ENCODE peak calls at places on chromosomes 13 and 19, in seven cellular contexts. G, L, N, Y, Z, S and R are unnamed samples.

GRCh38 chr13:77042566-77043177 is 15.7 kb upstream of the FBXL3 start:
- DNase-seq in G (no peak), L (no peak), N (peak), Y (no peak), Z (no peak), S (no peak), R (no peak)

GRCh38 chr13:20609145-20609544 is 42.2 kb downstream of the IFT88 start:
- DNase-seq in G (no peak), L (peak), N (no peak), Y (peak), Z (no peak), S (no peak), R (peak)

GRCh38 chr13:99536023-99536422 is 34.8 kb downstream of the TM9SF2 start:
- DNase-seq in G (no peak), L (no peak), N (no peak), Y (no peak), Z (no peak), S (no peak), R (no peak)

GRCh38 chr13:33931397-33931987 is 113.5 kb downstream of the RFC3 start:
- DNase-seq in G (peak), L (peak), N (peak), Y (peak), Z (no peak), S (peak), R (peak)

GRCh38 chr13:41199526-41199925 is 5.2 kb upstream of the KBTBD7 start:
- DNase-seq in G (peak), L (no peak), N (peak), Y (no peak), Z (no peak), S (peak), R (no peak)

GRCh38 chr13:73109288-73109899 is 50.6 kb downstream of the KLF5 start:
- DNase-seq in G (no peak), L (no peak), N (no peak), Y (no peak), Z (no peak), S (no peak), R (no peak)

GRCh38 chr13:32894589-32895001 is 121.6 kb upstream of the KL start:
- DNase-seq in G (no peak), L (peak), N (peak), Y (peak), Z (no peak), S (peak), R (peak)

GRCh38 chr13:102901615-102902305 is 55.9 kb downstream of the ERCC5 start:
- DNase-seq in G (no peak), L (peak), N (no peak), Y (no peak), Z (no peak), S (no peak), R (peak)

GRCh38 chr13:79775830-79776229 is 294.9 kb downstream of the NDFIP2 start:
- DNase-seq in G (peak), L (peak), N (peak), Y (peak), Z (no peak), S (peak), R (peak)

GRCh38 chr19:40198272-40198990 is 7.2 kb downstream of the MAP3K10 start:
- DNase-seq in G (no peak), L (no peak), N (no peak), Y (no peak), Z (no peak), S (no peak), R (no peak)

GRCh38 chr13:102933076-102933922 is 87.5 kb downstream of the ERCC5 start:
- DNase-seq in G (no peak), L (no peak), N (no peak), Y (no peak), Z (no peak), S (no peak), R (no peak)

GRCh38 chr13:98751397-98752110 is 918 bp downstream of the SLC15A1 start:
- DNase-seq in G (no peak), L (peak), N (no peak), Y (peak), Z (no peak), S (no peak), R (peak)

GRCh38 chr13:91399189-91400093 is 1.0 kb downstream of the GPC5 start:
- DNase-seq in G (no peak), L (no peak), N (no peak), Y (no peak), Z (no peak), S (no peak), R (no peak)

GRCh38 chr19:29379257-29379986 is 146.4 kb upstream of the VSTM2B start:
- DNase-seq in G (no peak), L (no peak), N (no peak), Y (no peak), Z (no peak), S (no peak), R (no peak)

GRCh38 chr13:34340534-34340933 is 522.6 kb downstream of the RFC3 start:
- DNase-seq in G (no peak), L (peak), N (no peak), Y (peak), Z (no peak), S (no peak), R (no peak)

GRCh38 chr13:39516140-39516539 is 86.9 kb downstream of the LHFPL6 start:
- DNase-seq in G (no peak), L (no peak), N (no peak), Y (peak), Z (no peak), S (no peak), R (peak)

GRCh38 chr13:110287031-110287828 is 19.7 kb downstream of the COL4A1 start:
- DNase-seq in G (no peak), L (no peak), N (no peak), Y (peak), Z (no peak), S (no peak), R (peak)

GRCh38 chr13:39448831-39449230 is 154.2 kb downstream of the LHFPL6 start:
- DNase-seq in G (no peak), L (no peak), N (no peak), Y (no peak), Z (no peak), S (no peak), R (no peak)

GRCh38 chr19:33396701-33397535 is 23.4 kb downstream of the CEBPG start:
- DNase-seq in G (no peak), L (no peak), N (no peak), Y (peak), Z (peak), S (no peak), R (no peak)

GRCh38 chr13:74329978-74330377 is 195.8 kb upstream of the KLF12 start:
- DNase-seq in G (no peak), L (no peak), N (no peak), Y (no peak), Z (no peak), S (no peak), R (no peak)

GRCh38 chr13:44244288-44244687 is 129.3 kb upstream of the SERP2 start:
- DNase-seq in G (no peak), L (peak), N (no peak), Y (peak), Z (no peak), S (no peak), R (peak)

GRCh38 chr19:17048885-17049453 is 22.4 kb upstream of the CPAMD8 start:
- DNase-seq in G (no peak), L (no peak), N (no peak), Y (no peak), Z (no peak), S (no peak), R (no peak)

GRCh38 chr19:15264061-15264932 is 32.0 kb upstream of the EPHX3 start:
- DNase-seq in G (peak), L (peak), N (peak), Y (peak), Z (peak), S (no peak), R (no peak)

GRCh38 chr19:8261347-8261746 is 46.8 kb downstream of the CD320 start:
- DNase-seq in G (no peak), L (no peak), N (no peak), Y (no peak), Z (no peak), S (no peak), R (no peak)